ENCODE peak calls at places on chromosomes 13 and 19, in five cellular contexts. I is PC-3, C is right cardiac atrium, L is A673, B is kidney epithelial cell. T is an unnamed sample.

GRCh38 chr19:30742981-30743380 is 370.8 kb downstream of the ZNF536 start:
- DNase-seq in C (no peak), B (no peak), L (no peak), I (no peak), T (no peak)

GRCh38 chr13:113506025-113506685 is 15.6 kb upstream of the DCUN1D2 start:
- DNase-seq in B (no peak), L (peak), C (no peak), I (no peak), T (no peak)

GRCh38 chr19:34808566-34808965 is 35.6 kb upstream of the ZNF599 start:
- DNase-seq in L (peak), B (peak), I (peak), C (no peak), T (peak)

GRCh38 chr19:13005861-13006370 is 10.6 kb downstream of the NFIX start:
- DNase-seq in B (no peak), C (no peak), I (no peak), L (no peak), T (no peak)

GRCh38 chr13:21118180-21118579 is 56.8 kb upstream of the LATS2 start:
- DNase-seq in C (no peak), I (no peak), B (no peak), L (no peak), T (no peak)

GRCh38 chr19:46661735-46662592 is 982 bp upstream of the DACT3 start:
- DNase-seq in I (peak), C (peak), L (peak), B (peak), T (no peak)

GRCh38 chr13:75279834-75280369 is 202.1 kb downstream of the TBC1D4 start:
- DNase-seq in L (no peak), I (no peak), B (no peak), C (no peak), T (no peak)

GRCh38 chr13:73602295-73602694 is 531.9 kb downstream of the KLF12 start:
- DNase-seq in L (peak), C (no peak), B (no peak), I (peak), T (no peak)

GRCh38 chr19:31054430-31054829 is 294.8 kb downstream of the TSHZ3 start:
- DNase-seq in L (peak), B (peak), C (no peak), I (no peak), T (peak)

GRCh38 chr13:20360835-20361412 is 128.8 kb upstream of the GJB6 start:
- DNase-seq in C (no peak), I (no peak), L (no peak), B (no peak), T (no peak)

GRCh38 chr13:21371011-21371410 is 88.1 kb downstream of the ZDHHC20 start:
- DNase-seq in C (no peak), B (no peak), I (no peak), L (no peak), T (no peak)

GRCh38 chr19:41064974-41065569 is 23.2 kb upstream of the CYP2A13 start:
- DNase-seq in B (no peak), C (no peak), L (peak), I (peak), T (no peak)

GRCh38 chr19:46404884-46405658 is 8.3 kb downstream of the CCDC8 start:
- DNase-seq in B (no peak), I (peak), C (peak), L (peak), T (no peak)

GRCh38 chr19:36169084-36169760 is 17.0 kb upstream of the COX7A1 start:
- DNase-seq in C (no peak), L (peak), I (no peak), B (no peak), T (no peak)

GRCh38 chr13:73876323-73876722 is 257.9 kb downstream of the KLF12 start:
- DNase-seq in B (no peak), I (no peak), C (no peak), L (peak), T (no peak)

GRCh38 chr19:21604351-21604926 is 99.0 kb downstream of the ZNF429 start:
- DNase-seq in I (peak), C (no peak), B (no peak), L (no peak), T (no peak)

GRCh38 chr13:110644892-110645521 is 29.7 kb downstream of the NAXD start:
- DNase-seq in I (peak), B (peak), C (peak), L (peak), T (peak)
- H3K4me3 ChIP-seq in I (no peak), B (no peak), C (no peak), L (no peak), T (no peak)

GRCh38 chr19:2049741-2050348 is 1.2 kb downstream of the MKNK2 start:
- DNase-seq in B (no peak), C (peak), I (peak), L (peak), T (no peak)

GRCh38 chr19:2053601-2054389 is 2.8 kb upstream of the MKNK2 start:
- DNase-seq in I (no peak), C (peak), B (no peak), L (no peak), T (no peak)

GRCh38 chr19:2050349-2050990 is 574 bp downstream of the MKNK2 start:
- DNase-seq in C (no peak), L (no peak), I (no peak), B (no peak), T (no peak)

GRCh38 chr19:2050991-2051770 is at the start of gene MKNK2:
- DNase-seq in B (no peak), I (peak), C (peak), L (peak), T (no peak)

GRCh38 chr19:2051771-2052704 is 994 bp upstream of the MKNK2 start:
- DNase-seq in B (no peak), I (no peak), L (no peak), C (peak), T (no peak)
- H3K4me3 ChIP-seq in B (no peak), I (peak), L (peak), C (no peak), T (no peak)

GRCh38 chr19:44512326-44513298 is 12.3 kb upstream of the ZNF180 start:
- DNase-seq in L (peak), B (peak), I (peak), C (peak), T (no peak)

GRCh38 chr19:44509478-44509877 is 9.2 kb upstream of the ZNF180 start:
- DNase-seq in C (no peak), L (no peak), B (no peak), I (no peak), T (no peak)

GRCh38 chr19:44515907-44516306 is 13.6 kb downstream of the CEACAM20 start:
- DNase-seq in C (no peak), L (no peak), I (no peak), B (no peak), T (no peak)

GRCh38 chr19:44517146-44517545 is 12.3 kb downstream of the CEACAM20 start:
- DNase-seq in I (no peak), C (no peak), L (no peak), B (no peak), T (no peak)

DNA sequence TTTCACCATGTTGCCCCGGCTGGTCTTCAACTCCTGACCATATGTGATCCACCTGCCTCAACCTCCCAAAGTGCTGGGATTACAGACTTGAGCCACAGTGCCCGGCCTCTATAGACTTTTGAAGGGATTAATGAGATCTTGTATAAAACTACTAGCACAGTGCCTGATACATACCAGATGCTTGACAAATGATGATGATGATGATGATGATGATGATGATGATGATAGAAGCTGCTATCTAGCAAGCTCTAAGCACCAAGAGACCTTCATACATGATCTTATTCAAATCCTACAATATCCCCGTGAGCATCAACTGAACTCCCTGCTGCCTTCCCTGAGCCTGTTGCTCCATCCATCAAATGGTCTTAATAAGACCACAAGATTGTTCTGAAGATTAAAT is 14.4 kb downstream of the CEACAM20 start:
- DNase-seq in C (no peak), I (no peak), B (no peak), L (no peak), T (no peak)
- H3K4me3 ChIP-seq in C (no peak), I (no peak), B (no peak), L (no peak), T (no peak)

DNA sequence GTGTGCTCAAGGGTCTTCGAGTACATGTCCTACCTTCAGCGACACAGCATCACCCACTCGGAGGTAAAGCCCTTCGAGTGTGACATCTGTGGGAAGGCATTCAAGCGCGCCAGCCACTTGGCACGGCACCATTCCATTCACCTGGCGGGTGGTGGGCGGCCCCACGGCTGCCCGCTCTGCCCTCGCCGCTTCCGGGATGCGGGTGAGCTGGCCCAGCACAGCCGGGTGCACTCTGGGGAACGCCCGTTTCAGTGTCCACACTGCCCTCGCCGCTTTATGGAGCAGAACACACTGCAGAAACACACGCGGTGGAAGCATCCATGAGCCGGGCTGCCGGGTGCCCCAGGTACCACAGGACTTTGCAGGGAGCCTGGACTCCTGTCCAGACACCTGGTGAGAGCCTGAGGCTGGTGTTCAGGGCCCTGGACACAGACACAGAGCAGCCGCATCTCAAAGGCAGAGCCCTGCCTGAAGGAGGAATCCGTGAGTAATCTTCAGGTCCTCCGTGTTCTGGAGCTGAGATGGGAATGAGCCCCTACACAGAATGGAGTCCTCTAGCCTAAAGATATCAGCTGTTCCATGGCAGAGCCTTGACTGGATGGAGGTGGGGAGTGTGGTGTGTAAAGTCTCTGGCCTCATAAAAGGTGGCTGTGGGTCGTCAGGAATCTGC is 1.5 kb downstream of the ZNF581 start:
- DNase-seq in I (no peak), L (no peak), B (no peak), C (no peak), T (no peak)
- H3K4me3 ChIP-seq in I (peak), L (peak), B (no peak), C (no peak), T (peak)

DNA sequence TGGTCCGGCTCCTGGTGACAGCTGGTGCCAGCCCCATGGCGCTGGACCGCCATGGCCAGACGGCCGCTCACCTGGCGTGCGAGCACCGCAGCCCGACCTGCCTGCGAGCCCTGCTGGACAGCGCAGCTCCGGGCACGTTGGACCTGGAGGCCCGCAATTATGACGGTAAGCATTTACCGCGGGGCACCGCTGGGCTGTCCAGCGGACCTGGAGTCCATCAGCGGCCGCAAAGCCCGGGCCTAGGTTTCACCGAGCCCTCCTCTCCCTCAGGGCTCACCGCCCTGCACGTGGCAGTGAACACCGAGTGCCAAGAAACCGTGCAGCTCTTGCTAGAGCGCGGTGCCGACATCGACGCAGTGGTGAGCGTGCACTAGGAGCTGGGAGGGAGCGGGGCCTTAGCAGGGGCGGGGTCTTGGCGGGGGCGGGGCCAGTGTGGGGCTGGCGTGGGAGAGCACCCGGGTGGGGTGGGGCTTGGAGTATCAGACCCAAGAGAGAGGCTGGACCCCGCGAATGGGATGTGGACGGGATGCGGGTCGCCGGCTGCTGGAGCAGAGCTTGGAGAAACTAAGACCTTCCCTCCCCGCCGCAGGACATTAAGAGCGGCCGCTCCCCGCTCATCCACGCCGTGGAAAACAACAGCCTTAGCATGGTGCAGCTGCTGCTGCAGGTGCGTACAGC is 8.7 kb downstream of the BCL3 start:
- DNase-seq in L (peak), I (no peak), C (peak), B (no peak), T (no peak)
- H3K4me3 ChIP-seq in L (peak), I (no peak), C (peak), B (peak), T (peak)

GRCh38 chr13:111337741-111338140 is 17.3 kb downstream of the TEX29 start:
- DNase-seq in I (no peak), C (no peak), L (no peak), B (no peak), T (no peak)

GRCh38 chr13:111338841-111339240 is 18.4 kb downstream of the TEX29 start:
- DNase-seq in C (no peak), I (no peak), B (no peak), L (no peak), T (no peak)

GRCh38 chr13:111337206-111337605 is 16.8 kb downstream of the TEX29 start:
- DNase-seq in B (peak), C (no peak), L (no peak), I (peak), T (peak)

GRCh38 chr13:111341886-111342285 is 21.4 kb downstream of the TEX29 start:
- DNase-seq in B (no peak), L (no peak), I (no peak), C (no peak), T (no peak)

DNA sequence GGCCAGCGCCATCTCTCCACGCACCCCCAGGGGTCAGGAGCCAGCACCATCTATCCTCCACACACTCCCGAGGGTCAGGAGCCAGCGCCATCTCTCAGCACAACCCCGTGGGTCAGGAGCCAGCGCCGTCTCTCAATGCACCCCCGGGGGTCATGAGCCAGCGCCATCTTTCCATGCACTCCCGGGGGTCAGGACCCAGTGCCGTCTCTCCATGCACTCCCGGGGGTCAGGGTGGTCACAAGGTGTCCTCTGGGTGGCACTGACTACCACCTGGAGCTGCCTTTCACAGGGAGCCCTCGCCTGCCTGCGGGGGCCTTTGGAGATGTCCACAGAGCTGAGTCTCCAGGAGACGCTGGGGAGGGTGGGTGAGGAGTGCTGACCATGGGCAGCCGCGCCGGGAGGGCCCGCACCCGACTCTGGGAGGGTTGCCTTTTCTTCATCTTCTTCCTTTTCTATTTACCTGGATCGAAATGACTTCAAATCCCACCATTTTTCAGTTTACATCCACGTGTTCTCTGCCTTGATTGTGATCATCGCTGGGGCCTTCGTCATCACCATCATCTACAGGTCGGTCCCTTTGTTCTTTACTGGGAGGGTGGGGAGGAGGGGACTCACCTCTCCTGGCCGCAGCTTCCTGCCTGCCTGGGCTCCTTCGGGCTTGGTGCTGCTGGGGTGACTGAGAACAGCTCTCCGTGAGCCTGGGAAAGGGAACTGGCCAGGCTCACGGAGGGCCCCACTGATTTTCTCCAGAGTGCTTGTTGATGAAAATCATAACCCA is 19.1 kb downstream of the TEX29 start:
- DNase-seq in I (no peak), C (no peak), B (no peak), L (no peak), T (no peak)
- H3K4me3 ChIP-seq in I (no peak), C (no peak), B (no peak), L (no peak), T (no peak)

T was measured in AG04449.